ENCODE peak calls at places on chromosome 14, in ten cellular contexts. W is uterus, K is gastrocnemius medialis, Z is ascending aorta, B is caudate nucleus, G is SJCRH30, C is GM23338, R is brain microvascular endothelial cell, X is neuronal stem cell, Q is vagina. O is an unnamed sample.

GRCh38 chr14:88877192-88877591 is 52.7 kb downstream of the TTC8 start:
- DNase-seq in W (no peak), K (no peak), Z (no peak), B (no peak), G (no peak), C (no peak), R (no peak), X (no peak), Q (no peak), O (no peak)

GRCh38 chr14:100634026-100634425 is 46.8 kb upstream of the BEGAIN start:
- DNase-seq in W (no peak), K (no peak), Z (no peak), B (no peak), G (no peak), C (no peak), R (no peak), X (no peak), Q (no peak), O (no peak)

GRCh38 chr14:100155049-100155621 is 4.3 kb downstream of the DEGS2 start:
- DNase-seq in W (no peak), K (no peak), Z (no peak), B (no peak), G (peak; percentile 91), C (peak; percentile 91), R (no peak), X (no peak), Q (no peak), O (no peak)

GRCh38 chr14:73311710-73312035 is 74.4 kb downstream of the PAPLN start:
- DNase-seq in W (no peak), K (no peak), Z (no peak), B (no peak), G (no peak), C (no peak), R (no peak), X (no peak), Q (no peak), O (no peak)

GRCh38 chr14:50828738-50829471 is 2.1 kb downstream of the NIN start:
- DNase-seq in W (no peak), K (no peak), Z (no peak), B (no peak), G (peak; percentile 3), C (no peak), R (no peak), X (no peak), Q (no peak), O (no peak)

GRCh38 chr14:68268719-68269118 is 449.1 kb downstream of the RAD51B start:
- DNase-seq in W (no peak), K (no peak), Z (no peak), B (no peak), G (no peak), C (no peak), R (no peak), X (no peak), Q (peak; percentile 67), O (no peak)

GRCh38 chr14:36951380-36951911 is 221.0 kb downstream of the SLC25A21 start:
- DNase-seq in W (no peak), K (no peak), Z (no peak), B (no peak), G (no peak), C (no peak), R (no peak), X (no peak), Q (no peak), O (no peak)

GRCh38 chr14:21041676-21042433 is at the start of gene RNASE7:
- DNase-seq in W (no peak), K (peak; percentile 85), Z (no peak), B (no peak), G (no peak), C (no peak), R (peak; percentile 48), X (no peak), Q (no peak), O (no peak)

GRCh38 chr14:96146131-96146771 is 58.4 kb upstream of the BDKRB2 start:
- DNase-seq in W (no peak), K (no peak), Z (no peak), B (no peak), G (no peak), C (no peak), R (peak; percentile 49), X (no peak), Q (peak; percentile 87), O (peak; percentile 12)

DNA sequence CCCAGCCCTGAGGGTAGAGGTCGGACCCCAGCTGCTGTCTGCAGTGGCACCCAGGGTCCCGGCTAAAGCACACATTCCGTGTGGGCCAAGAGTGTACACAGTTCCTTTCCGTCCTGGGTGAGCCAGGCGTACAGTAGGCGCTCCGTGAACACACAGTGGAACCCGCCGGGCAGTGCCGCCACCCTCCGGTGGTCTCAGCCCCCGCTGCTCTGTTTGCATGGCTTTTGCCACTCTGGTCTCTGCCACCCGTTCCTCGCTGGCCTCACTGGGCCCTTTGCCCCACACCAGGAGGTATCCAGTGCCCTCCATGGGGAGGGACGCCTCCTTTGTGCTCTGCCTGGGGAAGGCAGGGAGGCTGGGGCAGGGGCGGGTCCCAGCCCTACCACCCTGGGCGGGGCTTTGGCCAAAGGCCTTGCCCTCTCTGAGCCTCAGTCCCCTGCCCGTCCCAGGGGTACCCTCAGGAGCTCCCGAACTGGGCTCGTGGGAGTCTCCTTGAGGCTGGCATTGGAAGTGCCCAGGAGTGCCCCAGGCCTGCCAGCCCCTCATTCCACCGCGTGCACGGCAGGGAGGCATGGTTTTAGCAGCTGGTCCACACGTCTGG is 13.0 kb downstream of the TRMT61A start:
- DNase-seq in W (no peak), K (no peak), Z (no peak), B (no peak), G (no peak), C (no peak), R (no peak), X (no peak), Q (no peak), O (no peak)
- H3K27ac ChIP-seq in W (peak overlapping the region; percentile 66), K (no peak overlapping the region), Z (peak overlapping the region; percentile 66), B (peak overlapping the region; percentile 97), G (peak overlapping the region; percentile 87), C (peak overlapping the region; percentile 94), R (no peak overlapping the region), X (peak overlapping the region; percentile 82), Q (peak overlapping the region; percentile 88), O (peak overlapping the region; percentile 97)

GRCh38 chr14:22432348-22432976 is 156.6 kb downstream of the DAD1 start:
- DNase-seq in W (peak; percentile 28), K (peak; percentile 16), Z (no peak), B (no peak), G (peak; percentile 92), C (peak; percentile 16), R (peak; percentile 90), X (no peak), Q (no peak), O (peak; percentile 15)
- H3K27ac ChIP-seq in W (peak overlapping the region; percentile 44), K (no peak overlapping the region), Z (no peak overlapping the region), B (no peak overlapping the region), G (peak overlapping the region; percentile 26), C (no peak overlapping the region), R (no peak overlapping the region), X (no peak overlapping the region), Q (no peak overlapping the region), O (no peak overlapping the region)

GRCh38 chr14:58662759-58663158 is 25.0 kb downstream of the DACT1 start:
- DNase-seq in W (no peak), K (no peak), Z (no peak), B (no peak), G (peak; percentile 12), C (no peak), R (no peak), X (no peak), Q (no peak), O (no peak)

GRCh38 chr14:58665773-58666500 is 28.2 kb downstream of the DACT1 start:
- DNase-seq in W (no peak), K (no peak), Z (no peak), B (no peak), G (no peak), C (no peak), R (no peak), X (no peak), Q (no peak), O (no peak)

GRCh38 chr14:58662028-58662427 is 24.3 kb downstream of the DACT1 start:
- DNase-seq in W (no peak), K (no peak), Z (no peak), B (no peak), G (no peak), C (no peak), R (no peak), X (no peak), Q (no peak), O (no peak)

GRCh38 chr14:58666737-58667136 is 29.0 kb downstream of the DACT1 start:
- DNase-seq in W (no peak), K (no peak), Z (no peak), B (no peak), G (no peak), C (no peak), R (no peak), X (no peak), Q (no peak), O (no peak)

GRCh38 chr14:58663494-58664111 is 25.8 kb downstream of the DACT1 start:
- DNase-seq in W (no peak), K (no peak), Z (no peak), B (no peak), G (peak; percentile 55), C (peak; percentile 38), R (peak; percentile 80), X (no peak), Q (no peak), O (no peak)
- H3K27ac ChIP-seq in W (no peak overlapping the region), K (no peak overlapping the region), Z (no peak overlapping the region), B (no peak overlapping the region), G (peak overlapping the region; percentile 25), C (no peak overlapping the region), R (peak overlapping the region; percentile 46), X (no peak overlapping the region), Q (no peak overlapping the region), O (no peak overlapping the region)

GRCh38 chr14:74476607-74477006 is 16.5 kb downstream of the NPC2 start:
- DNase-seq in W (no peak), K (no peak), Z (no peak), B (no peak), G (no peak), C (peak; percentile 70), R (no peak), X (peak; percentile 53), Q (no peak), O (no peak)

GRCh38 chr14:74474376-74474775 is 18.7 kb downstream of the NPC2 start:
- DNase-seq in W (no peak), K (peak; percentile 67), Z (no peak), B (no peak), G (peak; percentile 13), C (no peak), R (no peak), X (no peak), Q (no peak), O (no peak)

GRCh38 chr14:74475678-74476077 is 17.4 kb downstream of the NPC2 start:
- DNase-seq in W (no peak), K (no peak), Z (no peak), B (no peak), G (no peak), C (no peak), R (peak; percentile 53), X (no peak), Q (no peak), O (no peak)

GRCh38 chr14:74478996-74479635 is 14.0 kb downstream of the NPC2 start:
- DNase-seq in W (no peak), K (no peak), Z (no peak), B (no peak), G (peak; percentile 57), C (peak; percentile 78), R (no peak), X (peak; percentile 56), Q (no peak), O (no peak)

DNA sequence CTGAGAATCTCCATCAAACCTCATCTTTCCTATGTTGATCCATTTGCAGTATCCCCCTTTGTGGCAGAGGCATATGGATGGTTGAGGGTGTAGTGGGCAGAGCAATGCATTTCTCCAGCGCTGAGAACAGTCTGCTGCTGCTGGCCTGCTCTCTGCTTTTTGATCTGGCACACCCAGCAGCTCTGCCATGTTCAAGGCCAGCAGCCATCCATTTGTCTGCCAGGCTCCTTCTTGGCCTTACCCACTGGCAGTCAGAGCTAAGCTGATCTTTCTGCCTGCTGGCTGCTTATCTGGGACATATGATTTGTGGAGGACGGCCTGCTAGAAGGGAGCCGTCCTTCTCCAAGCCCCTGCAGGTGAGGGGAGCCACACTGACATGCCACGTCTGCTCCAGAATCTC is 17.0 kb downstream of the NPC2 start:
- DNase-seq in W (no peak), K (no peak), Z (no peak), B (no peak), G (no peak), C (no peak), R (no peak), X (no peak), Q (no peak), O (no peak)
- H3K27ac ChIP-seq in W (no peak overlapping the region), K (no peak overlapping the region), Z (peak overlapping the region; percentile 59), B (peak overlapping the region; percentile 63), G (no peak overlapping the region), C (no peak overlapping the region), R (no peak overlapping the region), X (no peak overlapping the region), Q (no peak overlapping the region), O (no peak overlapping the region)

O was measured in substantia nigra.